ENCODE peak calls at places on chromosomes 4 and X, in nine cellular contexts. G is sigmoid colon, W is psoas muscle, K is fibroblast of lung, Y is cardiac muscle cell, T is A673, C is lung, J is uterus, L is neural progenitor cell. M is an unnamed sample. For H3K27me3, the result is how much of the 10 kb centered on the place peaks cover.

GRCh38 chr4:102345795-102346100 is 466 bp upstream of the SLC39A8 start:
- DNase-seq in G (no peak), W (no peak), K (peak), Y (no peak), T (no peak), C (no peak), J (peak), L (no peak), M (peak)

GRCh38 chr4:41331224-41331623 is 74.5 kb downstream of the UCHL1 start:
- DNase-seq in G (no peak), W (no peak), K (peak), Y (peak), T (no peak), C (no peak), J (no peak), L (no peak), M (no peak)

GRCh38 chr4:139242511-139243051 is 37.4 kb downstream of the MGARP start:
- DNase-seq in G (no peak), W (no peak), K (peak), Y (peak), T (no peak), C (no peak), J (no peak), L (no peak), M (no peak)

GRCh38 chrX:10110984-10111363 is 45.8 kb upstream of the CLCN4 start:
- DNase-seq in G (no peak), W (no peak), K (no peak), Y (no peak), T (no peak), C (no peak), J (no peak), L (no peak), M (no peak)

GRCh38 chrX:148535639-148536038 is 35.2 kb downstream of the AFF2 start:
- DNase-seq in G (no peak), W (no peak), K (peak), Y (no peak), T (no peak), C (no peak), J (no peak), L (no peak), M (no peak)

GRCh38 chr4:108342325-108342986 is 173.7 kb upstream of the LEF1 start:
- DNase-seq in G (no peak), W (no peak), K (no peak), Y (no peak), T (no peak), C (no peak), J (no peak), L (no peak), M (no peak)

GRCh38 chr4:70815370-70815769 is 24.3 kb downstream of the GRSF1 start:
- DNase-seq in G (no peak), W (no peak), K (no peak), Y (no peak), T (no peak), C (no peak), J (no peak), L (no peak), M (no peak)

GRCh38 chr4:183506389-183506735 is 1.5 kb downstream of the ING2 start:
- DNase-seq in G (no peak), W (no peak), K (no peak), Y (no peak), T (no peak), C (no peak), J (no peak), L (no peak), M (no peak)

GRCh38 chr4:112604590-112604989 is 32.1 kb downstream of the ZGRF1 start:
- DNase-seq in G (no peak), W (no peak), K (peak), Y (peak), T (peak), C (peak), J (peak), L (peak), M (no peak)

GRCh38 chr4:97587912-97588311 is 555.4 kb downstream of the STPG2 start:
- DNase-seq in G (no peak), W (no peak), K (peak), Y (no peak), T (no peak), C (no peak), J (no peak), L (no peak), M (no peak)

GRCh38 chrX:19875051-19875432 is 12.4 kb downstream of the SH3KBP1 start:
- DNase-seq in G (no peak), W (no peak), K (peak), Y (no peak), T (no peak), C (no peak), J (no peak), L (no peak), M (no peak)

GRCh38 chrX:74534569-74535038 is 79.8 kb downstream of the RLIM start:
- DNase-seq in G (no peak), W (no peak), K (peak), Y (peak), T (peak), C (no peak), J (no peak), L (no peak), M (no peak)

GRCh38 chr4:5824635-5825034 is 68.3 kb downstream of the CRMP1 start:
- DNase-seq in G (no peak), W (no peak), K (peak), Y (peak), T (peak), C (no peak), J (no peak), L (peak), M (no peak)

GRCh38 chrX:43940811-43941210 is 32.4 kb downstream of the NDP start:
- DNase-seq in G (no peak), W (no peak), K (peak), Y (peak), T (peak), C (no peak), J (no peak), L (no peak), M (no peak)

GRCh38 chrX:1261285-1261684 is 7.3 kb upstream of the CSF2RA start:
- DNase-seq in G (no peak), W (no peak), K (no peak), Y (no peak), T (no peak), C (no peak), J (no peak), L (peak), M (no peak)

GRCh38 chrX:72716766-72717165 is 2.7 kb upstream of the PHKA1 start:
- DNase-seq in G (no peak), W (peak), K (no peak), Y (no peak), T (no peak), C (no peak), J (no peak), L (no peak), M (no peak)

GRCh38 chr4:163165217-163166017 is 1.3 kb downstream of the NAF1 start:
- DNase-seq in G (no peak), W (no peak), K (peak), Y (no peak), T (no peak), C (no peak), J (no peak), L (no peak), M (no peak)

GRCh38 chr4:42331914-42332368 is 65.3 kb upstream of the SHISA3 start:
- DNase-seq in G (peak), W (peak), K (peak), Y (peak), T (peak), C (no peak), J (no peak), L (no peak), M (peak)

GRCh38 chr4:14152834-14153519 is 525.5 kb upstream of the BOD1L1 start:
- DNase-seq in G (no peak), W (no peak), K (no peak), Y (no peak), T (no peak), C (no peak), J (no peak), L (no peak), M (no peak)

GRCh38 chr4:186689476-186689875 is 34.2 kb downstream of the FAT1 start:
- DNase-seq in G (peak), W (no peak), K (no peak), Y (no peak), T (peak), C (peak), J (no peak), L (no peak), M (no peak)

GRCh38 chr4:8891646-8892555 is 20.3 kb upstream of the HMX1 start:
- DNase-seq in G (no peak), W (no peak), K (no peak), Y (no peak), T (no peak), C (no peak), J (no peak), L (peak), M (no peak)
- H3K27me3 ChIP-seq in G (under half), W (half or more), K (under half), Y (half or more), T (half or more), C (half or more), J (under half), L (half or more), M (half or more)

GRCh38 chrX:119150163-119151135 is 22.8 kb upstream of the KIAA1210 start:
- DNase-seq in G (no peak), W (peak), K (no peak), Y (no peak), T (no peak), C (no peak), J (peak), L (no peak), M (no peak)
- H3K27ac ChIP-seq in G (no peak), W (no peak), K (no peak), Y (no peak), T (no peak), C (no peak), J (no peak), L (no peak), M (no peak)

GRCh38 chrX:53009032-53009431 is 39.6 kb upstream of the GPR173 start:
- DNase-seq in G (no peak), W (no peak), K (no peak), Y (no peak), T (no peak), C (no peak), J (no peak), L (no peak), M (no peak)
- H3K27me3 ChIP-seq in G (under half), W (under half), K (under half), Y (under half), T (under half), C (under half), J (under half), L (under half), M (under half)

GRCh38 chr4:111542056-111542455 is 603.2 kb upstream of the FAM241A start:
- DNase-seq in G (no peak), W (no peak), K (no peak), Y (no peak), T (no peak), C (no peak), J (no peak), L (no peak), M (no peak)

GRCh38 chr4:111535792-111536191 is 609.5 kb upstream of the FAM241A start:
- DNase-seq in G (no peak), W (no peak), K (peak), Y (no peak), T (no peak), C (no peak), J (no peak), L (no peak), M (no peak)

GRCh38 chr4:111537861-111538260 is 607.4 kb upstream of the FAM241A start:
- DNase-seq in G (no peak), W (no peak), K (peak), Y (peak), T (no peak), C (no peak), J (no peak), L (no peak), M (no peak)

GRCh38 chr4:111537165-111537564 is 608.1 kb upstream of the FAM241A start:
- DNase-seq in G (no peak), W (no peak), K (no peak), Y (no peak), T (no peak), C (no peak), J (no peak), L (no peak), M (no peak)

GRCh38 chr4:111540661-111541060 is 604.6 kb upstream of the FAM241A start:
- DNase-seq in G (no peak), W (no peak), K (no peak), Y (no peak), T (no peak), C (no peak), J (no peak), L (no peak), M (no peak)
- H3K27ac ChIP-seq in G (no peak), W (no peak), K (no peak), Y (no peak), T (no peak), C (no peak), J (no peak), L (no peak), M (no peak)

M was measured in heart left ventricle.